ENCODE peak calls at places on chromosomes 2 and 18, in five cellular contexts. D, J, F, T and Y are unnamed samples.

GRCh38 chr2:237723613-237724012 is 75.0 kb upstream of the RBM44 start:
- DNase-seq in D (peak), J (peak), T (peak), F (no peak), Y (no peak)

GRCh38 chr2:55901941-55902340 is 21.6 kb downstream of the EFEMP1 start:
- DNase-seq in J (no peak), F (no peak), T (no peak), D (no peak), Y (no peak)

GRCh38 chr2:28231110-28231621 is 161.5 kb upstream of the FOSL2 start:
- DNase-seq in D (no peak), J (peak), F (no peak), T (peak), Y (no peak)

GRCh38 chr2:54560146-54560881 is 104.2 kb downstream of the SPTBN1 start:
- DNase-seq in D (no peak), T (peak), F (no peak), J (no peak), Y (no peak)

GRCh38 chr18:8991131-8991530 is 111.4 kb upstream of the NDUFV2 start:
- DNase-seq in D (no peak), F (no peak), J (no peak), T (no peak), Y (peak)

GRCh38 chr18:77056399-77057015 is 76.1 kb downstream of the MBP start:
- DNase-seq in J (no peak), T (peak), F (peak), D (no peak), Y (no peak)

GRCh38 chr2:203451011-203451410 is 84.1 kb downstream of the RAPH1 start:
- DNase-seq in J (no peak), T (peak), D (peak), F (no peak), Y (peak)

GRCh38 chr2:55010149-55010591 is 40.1 kb downstream of the RTN4 start:
- DNase-seq in J (peak), F (no peak), T (peak), D (peak), Y (peak)

GRCh38 chr2:190942697-190943096 is 62.1 kb downstream of the GLS start:
- DNase-seq in J (no peak), F (no peak), T (no peak), D (no peak), Y (no peak)

GRCh38 chr2:201406077-201406662 is 45.1 kb downstream of the TRAK2 start:
- DNase-seq in D (peak), F (no peak), T (peak), J (no peak), Y (peak)

GRCh38 chr2:194539436-194539835 is 1117.6 kb upstream of the SLC39A10 start:
- DNase-seq in F (no peak), J (no peak), D (no peak), T (no peak), Y (no peak)

GRCh38 chr18:13137041-13137938 is 81.3 kb upstream of the LDLRAD4 start:
- DNase-seq in T (no peak), J (peak), D (no peak), F (peak), Y (no peak)

GRCh38 chr2:140990416-140990815 is 1140.4 kb downstream of the LRP1B start:
- DNase-seq in F (no peak), D (peak), J (no peak), T (peak), Y (peak)

GRCh38 chr2:183063083-183063482 is 15.5 kb upstream of the DUSP19 start:
- DNase-seq in T (peak), F (no peak), J (no peak), D (no peak), Y (no peak)

GRCh38 chr2:227785293-227785692 is 28.3 kb upstream of the CCL20 start:
- DNase-seq in T (no peak), J (no peak), D (no peak), F (no peak), Y (no peak)

GRCh38 chr2:132544045-132544630 is 125.9 kb downstream of the LYPD1 start:
- DNase-seq in J (no peak), T (no peak), D (no peak), F (peak), Y (no peak)